ENCODE peak calls at places on chromosomes 13 and 19, in nine cellular contexts. X, Y, O, N, A, H, E, F and R are unnamed samples. For H3K9me3, the result is how much of the 10 kb centered on the place peaks cover.

GRCh38 chr19:604355-604754 is 14.7 kb downstream of the HCN2 start:
- DNase-seq in O (no peak), F (no peak), N (no peak), A (no peak), X (no peak), Y (no peak), E (no peak), H (no peak), R (no peak)

GRCh38 chr19:20273376-20273775 is 106.4 kb downstream of the ZNF486 start:
- DNase-seq in H (no peak), X (no peak), Y (no peak), A (no peak), E (no peak), O (no peak), F (no peak), N (no peak), R (no peak)

GRCh38 chr19:23378948-23379347 is 16.3 kb downstream of the ZNF91 start:
- DNase-seq in H (peak), F (no peak), A (no peak), N (no peak), X (no peak), Y (no peak), E (no peak), O (no peak), R (no peak)

GRCh38 chr13:35712907-35713685 is 236.6 kb upstream of the MAB21L1 start:
- DNase-seq in O (no peak), F (no peak), Y (no peak), N (peak), H (no peak), E (peak), A (no peak), X (no peak), R (no peak)

GRCh38 chr13:74771964-74772363 is 637.8 kb upstream of the KLF12 start:
- DNase-seq in E (peak), F (no peak), A (no peak), X (peak), N (no peak), O (no peak), Y (no peak), H (peak), R (no peak)

GRCh38 chr19:47324502-47324901 is 7.5 kb upstream of the C5AR2 start:
- DNase-seq in H (no peak), Y (no peak), N (no peak), X (peak), A (no peak), E (no peak), F (peak), O (no peak), R (no peak)

GRCh38 chr13:113749956-113750355 is 9.1 kb upstream of the TMEM255B start:
- DNase-seq in N (no peak), A (no peak), H (no peak), Y (no peak), X (no peak), O (no peak), E (no peak), F (no peak), R (no peak)

GRCh38 chr19:16104722-16105121 is 7.0 kb upstream of the RAB8A start:
- DNase-seq in H (no peak), N (no peak), F (no peak), E (no peak), O (no peak), A (no peak), Y (no peak), X (no peak), R (no peak)

GRCh38 chr13:113393572-113394503 is 29.9 kb upstream of the GRTP1 start:
- DNase-seq in A (peak), Y (peak), X (peak), H (peak), O (peak), F (peak), E (peak), N (peak), R (peak)

GRCh38 chr13:52067237-52067636 is 42.7 kb downstream of the UTP14C start:
- DNase-seq in E (no peak), N (no peak), O (no peak), Y (no peak), A (no peak), F (no peak), X (no peak), H (no peak), R (no peak)

DNA sequence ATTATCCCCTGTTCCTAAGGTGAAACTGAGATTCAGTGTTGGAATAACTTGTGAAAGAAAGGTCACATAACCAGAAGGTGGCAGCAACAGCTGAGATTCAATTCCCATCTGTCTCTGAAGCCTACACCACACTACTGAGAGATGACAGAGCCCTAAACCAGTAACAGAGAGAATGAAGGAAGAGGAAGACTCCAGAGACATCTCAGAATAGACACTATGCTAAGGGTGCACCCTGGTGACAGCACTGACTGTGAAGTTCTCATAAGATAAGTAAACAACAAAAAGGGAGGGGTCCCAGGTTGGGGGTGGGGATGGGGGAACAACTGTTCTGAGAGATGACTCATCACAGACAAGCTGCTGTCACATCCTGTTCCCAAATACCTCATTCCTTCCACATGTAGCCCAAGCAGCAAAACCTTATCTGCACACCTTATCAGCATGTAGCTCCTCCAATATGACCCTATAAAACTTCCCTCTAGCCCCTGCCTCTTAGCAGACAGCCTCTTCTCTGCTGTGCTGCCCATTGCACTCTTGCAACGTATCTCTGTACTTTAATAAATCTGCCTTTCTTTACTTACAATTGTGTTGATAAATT is 46.5 kb downstream of the UTP14C start:
- DNase-seq in Y (no peak), X (no peak), F (no peak), N (no peak), E (peak), H (peak), A (no peak), O (no peak), R (no peak)
- H3K9me3 ChIP-seq in Y (under half), X (under half), F (under half), N (half or more), E (under half), H (under half), A (under half), O (under half), R (under half)

GRCh38 chr13:98976941-98977340 is 923 bp downstream of the DOCK9 start:
- DNase-seq in H (no peak), F (no peak), E (peak), X (no peak), Y (no peak), A (no peak), O (no peak), N (no peak), R (no peak)

GRCh38 chr13:98978280-98978679 is 416 bp upstream of the DOCK9 start:
- DNase-seq in O (no peak), E (peak), F (no peak), Y (no peak), A (no peak), H (peak), X (no peak), N (no peak), R (no peak)

GRCh38 chr13:98977568-98978270 is at the start of gene DOCK9:
- DNase-seq in O (peak), E (peak), F (peak), A (no peak), X (no peak), Y (peak), H (peak), N (peak), R (peak)

GRCh38 chr13:98975822-98976261 is 2.0 kb downstream of the DOCK9 start:
- DNase-seq in O (no peak), H (no peak), F (no peak), E (no peak), N (peak), A (no peak), X (peak), Y (no peak), R (no peak)

GRCh38 chr13:98976338-98976737 is 1.5 kb downstream of the DOCK9 start:
- DNase-seq in O (no peak), N (no peak), F (no peak), A (no peak), E (peak), H (no peak), X (no peak), Y (no peak), R (no peak)
- H3K4me3 ChIP-seq in O (no peak), N (peak), F (peak), A (no peak), E (no peak), H (no peak), X (no peak), Y (no peak), R (peak)

GRCh38 chr19:49642488-49643035 is 553 bp downstream of the SCAF1 start:
- DNase-seq in N (no peak), Y (no peak), A (no peak), F (no peak), X (no peak), H (no peak), E (no peak), O (no peak), R (no peak)
- TF ChIP-seq CTCF in N (no peak), Y (no peak), A (no peak), F (no peak), X (no peak), H (no peak), E (no peak), O (no peak), R (no peak)

GRCh38 chr13:19052180-19052579 is 129.4 kb downstream of the TUBA3C start:
- DNase-seq in H (no peak), F (no peak), A (no peak), Y (no peak), E (no peak), O (no peak), X (no peak), N (no peak), R (no peak)
- H3K9me3 ChIP-seq in H (half or more), F (under half), A (half or more), Y (under half), E (half or more), O (under half), X (under half), N (under half), R (under half)

GRCh38 chr13:44373247-44373600 is 400 bp upstream of the SERP2 start:
- DNase-seq in E (no peak), F (peak), O (peak), H (no peak), Y (no peak), N (peak), A (no peak), X (no peak), R (no peak)

GRCh38 chr13:44371421-44371820 is 2.2 kb upstream of the SERP2 start:
- DNase-seq in Y (no peak), A (no peak), N (no peak), H (no peak), F (no peak), O (no peak), X (no peak), E (no peak), R (no peak)

GRCh38 chr13:44373601-44374347 is at the start of gene SERP2:
- DNase-seq in A (no peak), O (peak), H (no peak), F (peak), Y (peak), X (peak), E (no peak), N (peak), R (no peak)

GRCh38 chr13:44378277-44378676 is 4.7 kb downstream of the SERP2 start:
- DNase-seq in Y (no peak), A (no peak), N (no peak), H (no peak), O (no peak), X (no peak), E (no peak), F (no peak), R (no peak)

GRCh38 chr13:44374348-44374712 is 706 bp downstream of the SERP2 start:
- DNase-seq in Y (no peak), A (no peak), N (no peak), O (no peak), F (no peak), X (no peak), E (no peak), H (no peak), R (no peak)
- H3K4me3 ChIP-seq in Y (peak), A (peak), N (no peak), O (peak), F (peak), X (no peak), E (no peak), H (no peak), R (peak)

DNA sequence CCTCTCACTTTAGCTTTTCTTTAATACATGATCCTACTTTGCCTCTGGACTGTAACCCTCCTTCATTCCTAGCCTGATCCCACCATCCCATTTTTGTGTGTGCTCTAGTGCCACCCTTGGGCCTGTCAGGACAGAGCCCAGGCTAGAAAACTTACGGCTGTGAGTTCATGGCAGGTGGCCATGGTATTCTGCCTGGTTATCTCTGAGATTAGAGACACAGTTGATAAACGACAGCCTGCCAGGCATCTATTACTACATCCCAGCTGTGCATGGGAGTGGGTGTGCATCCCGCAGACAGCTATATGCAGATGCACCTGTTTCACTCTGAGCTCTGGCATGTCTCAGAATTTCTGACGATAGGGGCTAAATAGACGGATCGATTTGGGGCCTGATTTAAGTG is 110.9 kb downstream of the HS6ST3 start:
- DNase-seq in E (no peak), X (peak), A (no peak), N (no peak), H (no peak), Y (no peak), O (no peak), F (no peak), R (no peak)
- TF ChIP-seq CTCF in E (no peak), X (no peak), A (no peak), N (peak), H (no peak), Y (no peak), O (no peak), F (no peak), R (no peak)